ENCODE peak calls at places on chromosomes 12 and 14, in six cellular contexts. D is Karpas-422, C is IMR-90, X is neuronal stem cell, V is GM23248, E is K562. S is an unnamed sample.

GRCh38 chr14:32366995-32367394 is 37.9 kb downstream of the AKAP6 start:
- DNase-seq in C (no peak), E (no peak), D (no peak), V (peak), X (no peak), S (no peak)

GRCh38 chr12:6062427-6063378 is 61.8 kb downstream of the VWF start:
- DNase-seq in C (peak), V (peak), X (peak), D (peak), E (peak), S (peak)

GRCh38 chr14:62432955-62433354 is 612.3 kb downstream of the KCNH5 start:
- DNase-seq in V (no peak), E (no peak), C (no peak), X (no peak), D (no peak), S (no peak)

GRCh38 chr12:118356809-118357326 is 15.8 kb downstream of the TAOK3 start:
- DNase-seq in E (no peak), X (no peak), D (no peak), C (peak), V (peak), S (no peak)

GRCh38 chr12:61993734-61994345 is 266.4 kb upstream of the USP15 start:
- DNase-seq in X (peak), V (peak), D (peak), E (peak), C (peak), S (peak)

GRCh38 chr14:58108717-58109116 is 43.3 kb downstream of the ARMH4 start:
- DNase-seq in C (no peak), X (no peak), V (no peak), D (no peak), E (no peak), S (no peak)

GRCh38 chr12:50058743-50059312 is 1.4 kb downstream of the ASIC1 start:
- DNase-seq in E (no peak), X (no peak), C (no peak), D (no peak), V (no peak), S (no peak)

GRCh38 chr14:31252865-31253264 is 45.3 kb upstream of the HECTD1 start:
- DNase-seq in E (no peak), C (no peak), D (peak), X (no peak), V (no peak), S (no peak)

GRCh38 chr14:94597788-94598187 is 14.4 kb upstream of the SERPINA3 start:
- DNase-seq in X (no peak), C (no peak), V (no peak), D (no peak), E (no peak), S (no peak)

GRCh38 chr14:54192610-54193009 is 204.2 kb upstream of the CDKN3 start:
- DNase-seq in V (no peak), X (no peak), D (peak), C (no peak), E (no peak), S (no peak)

GRCh38 chr12:53761306-53761705 is 9.5 kb upstream of the CISTR start:
- DNase-seq in D (no peak), X (no peak), C (no peak), V (no peak), E (no peak), S (no peak)

GRCh38 chr12:87270894-87271293 is 758.3 kb downstream of the C12orf50 start:
- DNase-seq in X (peak), V (peak), D (no peak), E (no peak), C (peak), S (no peak)

GRCh38 chr14:94677747-94678146 is 65.6 kb downstream of the SERPINA3 start:
- DNase-seq in V (no peak), E (peak), D (no peak), C (no peak), X (no peak), S (no peak)

GRCh38 chr12:93402333-93403311 is 24.9 kb downstream of the NUDT4 start:
- DNase-seq in X (no peak), E (no peak), C (no peak), V (no peak), D (no peak), S (no peak)

GRCh38 chr14:24713404-24713803 is 79.4 kb upstream of the GZMB start:
- DNase-seq in C (no peak), D (no peak), E (no peak), V (no peak), X (no peak), S (no peak)

GRCh38 chr14:75275598-75275997 is 3.0 kb upstream of the FOS start:
- DNase-seq in C (no peak), V (no peak), D (no peak), X (no peak), E (no peak), S (no peak)

GRCh38 chr14:59240356-59240755 is 51.9 kb downstream of the DAAM1 start:
- DNase-seq in V (no peak), C (no peak), X (no peak), D (no peak), E (no peak), S (no peak)
- H2AFZ ChIP-seq in V (no peak), C (no peak), X (no peak), D (no peak), E (no peak), S (no peak)

GRCh38 chr12:127052491-127053232 is 1214.3 kb upstream of the TMEM132C start:
- DNase-seq in X (no peak), C (peak), E (no peak), D (no peak), V (peak), S (no peak)

GRCh38 chr12:127046467-127046866 is 1220.5 kb upstream of the TMEM132C start:
- DNase-seq in E (no peak), C (no peak), X (no peak), D (peak), V (no peak), S (no peak)

GRCh38 chr12:127054531-127054930 is 1212.4 kb upstream of the TMEM132C start:
- DNase-seq in X (no peak), V (peak), E (no peak), C (no peak), D (no peak), S (no peak)

GRCh38 chr12:127051139-127051538 is 1215.8 kb upstream of the TMEM132C start:
- DNase-seq in V (no peak), C (no peak), E (no peak), D (no peak), X (no peak), S (no peak)
- H2AFZ ChIP-seq in V (no peak), C (no peak), E (no peak), D (no peak), X (no peak), S (no peak)

GRCh38 chr14:102594514-102595175 is 2.2 kb downstream of the RCOR1 start:
- DNase-seq in X (no peak), V (peak), D (peak), E (peak), C (peak), S (peak)
- H2AFZ ChIP-seq in X (no peak), V (no peak), D (no peak), E (no peak), C (no peak), S (no peak)

GRCh38 chr12:7832059-7832696 is 40.5 kb downstream of the SLC2A14 start:
- DNase-seq in E (peak), C (peak), V (peak), D (peak), X (peak), S (peak)
- H2AFZ ChIP-seq in E (no peak), C (no peak), V (peak), D (no peak), X (no peak), S (no peak)

GRCh38 chr12:92357584-92358261 is 212.1 kb upstream of the BTG1 start:
- DNase-seq in X (no peak), V (no peak), D (no peak), C (no peak), E (peak), S (no peak)

GRCh38 chr12:92360543-92360942 is 214.9 kb upstream of the BTG1 start:
- DNase-seq in C (no peak), D (no peak), V (no peak), X (no peak), E (no peak), S (peak)

GRCh38 chr12:92362109-92362508 is 216.5 kb upstream of the BTG1 start:
- DNase-seq in E (no peak), D (no peak), X (no peak), V (no peak), C (no peak), S (peak)

GRCh38 chr12:92356405-92356804 is 210.8 kb upstream of the BTG1 start:
- DNase-seq in X (no peak), D (no peak), V (peak), E (no peak), C (no peak), S (no peak)
- H2AFZ ChIP-seq in X (no peak), D (no peak), V (no peak), E (peak), C (no peak), S (no peak)

GRCh38 chr12:89920866-89921265 is 212.2 kb upstream of the ATP2B1 start:
- DNase-seq in X (no peak), C (peak), D (no peak), E (no peak), V (no peak), S (no peak)
- H2AFZ ChIP-seq in X (peak), C (no peak), D (no peak), E (no peak), V (no peak), S (no peak)

GRCh38 chr12:102480401-102480800 is at the start of gene IGF1:
- DNase-seq in E (peak), X (no peak), C (peak), V (peak), D (no peak), S (peak)
- H2AFZ ChIP-seq in E (no peak), X (no peak), C (no peak), V (peak), D (no peak), S (peak)

DNA sequence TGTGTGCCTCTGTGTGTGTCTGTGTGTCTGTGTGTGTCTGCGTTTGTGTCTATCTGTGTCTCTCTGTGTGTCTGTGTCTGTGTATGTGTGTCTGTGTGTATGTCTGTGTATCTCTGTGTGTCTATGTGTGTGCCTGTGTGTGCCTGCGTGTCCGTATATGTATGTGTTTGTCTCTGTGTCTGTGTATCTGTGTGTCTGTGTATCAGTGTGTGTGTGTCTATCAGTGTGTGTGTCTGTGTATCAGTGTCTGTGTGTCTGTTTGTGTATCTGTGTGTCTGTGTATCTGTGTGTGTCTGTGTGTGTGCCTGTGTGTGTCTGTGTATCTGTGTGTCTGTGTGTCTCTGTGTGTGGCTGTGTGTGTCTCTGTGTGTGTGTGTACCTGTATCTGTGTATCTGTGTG is 23.1 kb upstream of the BCL2L14 start:
- DNase-seq in C (no peak), V (no peak), D (no peak), E (no peak), X (no peak), S (no peak)
- H2AFZ ChIP-seq in C (no peak), V (no peak), D (no peak), E (no peak), X (peak), S (no peak)

DNA sequence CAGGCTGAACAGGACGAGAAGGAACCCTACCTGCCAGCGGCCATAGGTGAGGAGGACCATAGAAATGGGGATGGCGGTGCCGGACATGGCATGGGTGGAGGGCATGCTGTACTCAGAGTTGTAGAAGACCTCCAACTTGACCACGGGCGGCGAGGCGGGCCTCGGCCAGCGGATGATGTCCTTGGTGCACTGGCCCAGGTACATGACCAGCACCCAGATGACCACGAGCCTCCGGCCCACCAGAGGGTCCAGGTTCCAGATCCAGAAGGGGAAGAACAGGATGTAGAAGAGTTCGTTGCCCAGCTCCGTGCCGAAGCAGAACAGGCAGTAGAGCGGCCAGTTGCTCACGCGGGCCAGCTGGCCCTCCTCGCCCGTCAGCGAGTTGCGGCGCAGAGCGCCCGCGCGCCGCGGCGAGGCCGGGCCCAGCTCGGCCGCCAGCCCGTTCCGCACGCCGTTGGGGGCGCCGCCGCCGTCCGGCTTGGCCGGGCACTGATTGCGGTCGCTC is 582 bp downstream of the SGPP1 start:
- DNase-seq in V (peak), D (peak), C (peak), E (peak), X (no peak), S (no peak)
- H2AFZ ChIP-seq in V (peak), D (no peak), C (peak), E (peak), X (peak), S (peak)